ENCODE peak calls at places on chromosomes 13 and 19, in six cellular contexts. M, J, B, Y, X and K are unnamed samples.
A peak's percentile ranks its signal among the peaks of the same experiment; 100 is the strongest.

GRCh38 chr19:36685835-36686234 is 1.6 kb upstream of the ZNF567 start:
- DNase-seq in J (no peak), M (no peak), X (no peak), B (no peak), Y (no peak), K (no peak)

GRCh38 chr13:36819811-36820140 is 754 bp downstream of the RFXAP start:
- DNase-seq in J (peak; percentile 9), M (no peak), X (no peak), Y (no peak), B (no peak), K (no peak)

GRCh38 chr19:41575998-41576397 is at the start of gene CEACAM21:
- DNase-seq in B (no peak), J (no peak), Y (no peak), M (no peak), X (no peak), K (peak; percentile 95)

GRCh38 chr13:46369506-46370268 is 17.4 kb downstream of the RUBCNL start:
- DNase-seq in X (no peak), B (no peak), Y (no peak), J (no peak), M (no peak), K (no peak)

GRCh38 chr13:106597190-106597589 is 29.3 kb upstream of the ARGLU1 start:
- DNase-seq in B (no peak), M (no peak), J (no peak), X (no peak), Y (no peak), K (no peak)

GRCh38 chr13:29454931-29455481 is 140.5 kb downstream of the SLC7A1 start:
- DNase-seq in M (no peak), B (no peak), X (no peak), Y (peak; percentile 16), J (peak; percentile 32), K (no peak)

GRCh38 chr13:44259045-44260042 is 114.3 kb upstream of the SERP2 start:
- DNase-seq in B (peak; percentile 33), J (peak; percentile 62), M (no peak), X (peak; percentile 47), Y (no peak), K (peak; percentile 95)

GRCh38 chr19:6494438-6495036 is 7.6 kb downstream of the TUBB4A start:
- DNase-seq in J (no peak), B (no peak), X (no peak), Y (no peak), M (no peak), K (no peak)

GRCh38 chr19:39304701-39305571 is 8.7 kb downstream of the IFNL1 start:
- DNase-seq in M (no peak), B (no peak), X (no peak), J (peak; percentile 9), Y (no peak), K (no peak)

GRCh38 chr19:15871570-15871969 is 26.3 kb downstream of the CYP4F2 start:
- DNase-seq in X (no peak), Y (no peak), M (no peak), J (peak; percentile 50), B (no peak), K (peak; percentile 76)

GRCh38 chr13:26484196-26484595 is 73.3 kb upstream of the WASF3 start:
- DNase-seq in Y (no peak), X (no peak), B (no peak), J (no peak), M (no peak), K (no peak)

GRCh38 chr13:53191091-53191490 is 162.5 kb downstream of the OLFM4 start:
- DNase-seq in J (no peak), Y (no peak), M (peak; percentile 51), B (no peak), X (no peak), K (no peak)

GRCh38 chr13:92806215-92806614 is 420.4 kb upstream of the GPC6 start:
- DNase-seq in Y (no peak), B (no peak), X (no peak), J (no peak), M (no peak), K (no peak)

GRCh38 chr19:2574478-2574931 is 98.6 kb downstream of the GADD45B start:
- DNase-seq in Y (no peak), B (no peak), M (no peak), X (no peak), J (no peak), K (no peak)

GRCh38 chr19:10107254-10107653 is 1.1 kb downstream of the PPAN start:
- DNase-seq in B (no peak), Y (no peak), X (no peak), M (no peak), J (peak; percentile 35), K (no peak)

GRCh38 chr13:20258208-20258962 is 26.3 kb upstream of the GJB6 start:
- DNase-seq in M (no peak), J (no peak), Y (no peak), X (no peak), B (no peak), K (no peak)

DNA sequence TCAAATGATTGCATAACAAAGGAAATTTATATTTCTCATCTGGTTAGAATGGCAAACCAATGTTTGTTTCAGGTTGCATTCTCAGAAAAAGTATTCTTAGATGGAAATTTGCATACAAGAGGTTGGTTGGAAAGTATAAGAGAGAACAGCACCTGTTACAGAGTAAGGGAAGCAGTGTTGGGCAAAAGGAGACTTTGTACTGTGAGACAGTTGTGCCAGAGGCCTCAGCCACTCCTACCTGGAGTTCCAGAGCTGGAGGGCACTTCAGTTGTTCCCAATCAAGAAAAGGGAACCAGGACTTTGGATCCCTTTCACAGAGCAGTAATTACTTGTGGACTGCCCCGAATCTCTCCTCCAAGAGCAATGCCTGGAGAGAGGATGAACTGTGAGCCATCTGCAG is 81.8 kb downstream of the SPRY2 start:
- DNase-seq in Y (no peak), M (no peak), J (no peak), X (no peak), B (no peak), K (no peak)
- TF ChIP-seq GABPA in Y (no peak), M (no peak), J (no peak), X (no peak), B (no peak), K (no peak)

GRCh38 chr19:52094526-52094925 is 1.0 kb downstream of the ZNF841 start:
- DNase-seq in Y (no peak), B (no peak), J (no peak), X (no peak), M (no peak), K (no peak)
- TF ChIP-seq GABPA in Y (no peak), B (no peak), J (no peak), X (no peak), M (no peak), K (no peak)

GRCh38 chr19:13011653-13012389 is 16.5 kb downstream of the NFIX start:
- DNase-seq in J (no peak), M (no peak), B (no peak), X (no peak), Y (no peak), K (no peak)

GRCh38 chr19:13012690-13013608 is 17.7 kb downstream of the NFIX start:
- DNase-seq in M (no peak), X (no peak), J (peak; percentile 65), B (no peak), Y (peak; percentile 52), K (peak; percentile 32)

GRCh38 chr19:13010038-13010991 is 15.0 kb downstream of the NFIX start:
- DNase-seq in J (no peak), Y (no peak), X (no peak), B (no peak), M (no peak), K (no peak)

GRCh38 chr19:13012390-13012689 is 17.1 kb downstream of the NFIX start:
- DNase-seq in Y (no peak), J (no peak), M (no peak), X (no peak), B (no peak), K (no peak)

DNA sequence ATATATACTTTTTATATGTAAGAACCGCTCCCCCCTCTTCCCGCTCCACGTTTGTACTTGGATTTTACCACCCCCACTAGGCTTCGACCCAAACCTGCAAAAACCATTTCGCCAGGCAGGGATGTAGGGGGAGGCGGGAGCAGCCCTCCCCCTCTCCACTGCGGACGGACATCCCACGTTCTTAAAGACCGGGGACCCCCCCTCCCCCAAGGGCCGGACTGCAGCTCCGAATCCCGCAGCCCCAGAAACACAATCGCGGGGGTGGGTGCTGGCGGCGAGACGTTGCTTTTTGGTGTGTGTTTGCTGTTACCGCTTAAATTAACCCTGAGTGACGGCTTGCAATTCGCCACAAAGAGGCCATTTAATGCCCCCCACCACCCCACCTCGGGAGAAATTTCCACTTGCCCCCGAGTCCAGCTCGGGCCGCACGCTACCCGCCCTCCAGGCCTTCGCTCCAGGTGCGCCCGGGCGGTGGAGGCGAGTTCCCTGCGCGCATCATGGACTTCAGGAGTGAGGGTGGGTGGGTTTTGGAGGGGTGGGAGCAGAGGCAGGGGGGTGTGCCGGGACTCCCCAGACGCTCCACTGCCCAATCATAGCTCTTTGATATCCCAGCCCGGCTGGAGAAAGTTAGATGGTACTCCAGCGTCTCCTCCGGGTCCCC is 15.8 kb downstream of the NFIX start:
- DNase-seq in M (no peak), Y (no peak), B (no peak), J (no peak), X (no peak), K (no peak)
- TF ChIP-seq GABPA in M (no peak), Y (no peak), B (no peak), J (no peak), X (no peak), K (no peak)

DNA sequence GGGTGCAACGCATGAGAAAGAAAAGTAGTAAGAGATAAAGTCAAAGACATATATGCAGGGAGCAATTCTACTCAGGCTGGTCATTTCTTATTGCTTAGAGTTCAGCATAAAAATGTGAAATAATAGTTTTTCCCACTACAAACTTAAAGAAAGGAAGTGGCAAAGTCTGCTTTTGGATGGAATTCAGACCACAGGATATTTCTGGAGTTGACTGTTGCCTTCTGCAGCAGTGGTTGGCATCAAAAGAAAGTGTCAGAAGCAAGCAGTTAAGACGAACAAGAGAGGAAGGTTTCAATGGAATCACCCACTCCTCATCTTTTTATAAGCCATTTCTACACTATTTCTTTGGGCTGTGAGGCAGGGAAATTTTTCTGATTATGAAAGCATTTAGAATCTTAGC is 36.2 kb upstream of the TRPC4 start:
- DNase-seq in Y (no peak), M (no peak), B (no peak), X (no peak), J (no peak), K (no peak)
- TF ChIP-seq GABPA in Y (no peak), M (no peak), B (no peak), X (no peak), J (no peak), K (no peak)

GRCh38 chr13:100634686-100635085 is 39.9 kb downstream of the TMTC4 start:
- DNase-seq in B (no peak), Y (no peak), M (no peak), J (no peak), X (no peak), K (no peak)

GRCh38 chr13:100633461-100633860 is 41.1 kb downstream of the TMTC4 start:
- DNase-seq in M (no peak), B (no peak), Y (peak; percentile 6), J (no peak), X (no peak), K (no peak)

GRCh38 chr13:100636004-100636403 is 38.6 kb downstream of the TMTC4 start:
- DNase-seq in X (no peak), B (no peak), Y (no peak), J (no peak), M (no peak), K (no peak)

GRCh38 chr13:100637380-100637779 is 37.2 kb downstream of the TMTC4 start:
- DNase-seq in Y (no peak), X (no peak), M (no peak), B (no peak), J (no peak), K (no peak)

GRCh38 chr13:100636441-100636840 is 38.2 kb downstream of the TMTC4 start:
- DNase-seq in B (no peak), M (no peak), J (no peak), X (no peak), Y (no peak), K (no peak)
- TF ChIP-seq GABPA in B (no peak), M (no peak), J (no peak), X (no peak), Y (no peak), K (no peak)

GRCh38 chr19:46173886-46174475 is 25.9 kb downstream of the IGFL2 start:
- DNase-seq in X (no peak), M (no peak), Y (no peak), J (no peak), B (no peak), K (no peak)
- TF ChIP-seq GABPA in X (no peak), M (no peak), Y (no peak), J (no peak), B (no peak), K (no peak)